ENCODE peak calls at places on chromosomes 5 and 9, in six cellular contexts. U is H9, E is IMR-90, Z is neuronal stem cell, I is mesenchymal stem cell, R is H1. T is an unnamed sample.

GRCh38 chr9:7597716-7598115 is 201.9 kb downstream of the DMAC1 start:
- DNase-seq in U (no peak), E (no peak), Z (no peak), I (no peak), R (no peak), T (no peak)

GRCh38 chr9:124390812-124391658 is 24.2 kb downstream of the PSMB7 start:
- DNase-seq in U (no peak), E (peak), Z (no peak), I (peak), R (no peak), T (no peak)

GRCh38 chr5:107743357-107744000 is 72.7 kb upstream of the EFNA5 start:
- DNase-seq in U (no peak), E (peak), Z (no peak), I (peak), R (no peak), T (peak)

GRCh38 chr5:172659909-172660628 is 19.0 kb downstream of the NEURL1B start:
- DNase-seq in U (peak), E (peak), Z (peak), I (peak), R (no peak), T (no peak)

GRCh38 chr9:22154064-22154463 is 145.0 kb upstream of the CDKN2B start:
- DNase-seq in U (no peak), E (no peak), Z (no peak), I (no peak), R (no peak), T (no peak)

GRCh38 chr5:25754895-25755294 is 1110.1 kb upstream of the CDH10 start:
- DNase-seq in U (no peak), E (no peak), Z (peak), I (peak), R (no peak), T (no peak)

GRCh38 chr5:142109356-142110045 is 922 bp downstream of the NDFIP1 start:
- DNase-seq in U (no peak), E (peak), Z (peak), I (peak), R (no peak), T (no peak)

GRCh38 chr5:131064669-131065371 is 100.2 kb downstream of the HINT1 start:
- DNase-seq in U (no peak), E (no peak), Z (no peak), I (no peak), R (no peak), T (no peak)

GRCh38 chr5:54616031-54616430 is 98.5 kb downstream of the SNX18 start:
- DNase-seq in U (no peak), E (peak), Z (no peak), I (peak), R (no peak), T (peak)

GRCh38 chr9:19378647-19379046 is 1.4 kb downstream of the RPS6 start:
- DNase-seq in U (no peak), E (no peak), Z (no peak), I (no peak), R (no peak), T (no peak)

GRCh38 chr9:124386201-124386600 is 29.0 kb downstream of the PSMB7 start:
- DNase-seq in U (no peak), E (peak), Z (no peak), I (peak), R (no peak), T (no peak)

GRCh38 chr5:172540099-172540870 is 86.0 kb upstream of the SH3PXD2B start:
- DNase-seq in U (no peak), E (no peak), Z (no peak), I (no peak), R (peak), T (no peak)

GRCh38 chr9:125119643-125120286 is 23.6 kb downstream of the SCAI start:
- DNase-seq in U (no peak), E (peak), Z (no peak), I (peak), R (no peak), T (peak)

GRCh38 chr9:73655363-73655762 is 503.7 kb downstream of the ANXA1 start:
- DNase-seq in U (no peak), E (no peak), Z (no peak), I (no peak), R (no peak), T (no peak)

GRCh38 chr9:99336531-99336930 is 114.4 kb downstream of the SEC61B start:
- DNase-seq in U (no peak), E (no peak), Z (no peak), I (no peak), R (no peak), T (peak)

GRCh38 chr5:172603425-172603824 is 37.6 kb upstream of the NEURL1B start:
- DNase-seq in U (no peak), E (peak), Z (peak), I (peak), R (no peak), T (no peak)

GRCh38 chr9:92564982-92565381 is 29.2 kb upstream of the ECM2 start:
- DNase-seq in U (no peak), E (peak), Z (no peak), I (peak), R (no peak), T (no peak)

GRCh38 chr5:89628876-89629635 is 746.1 kb upstream of the MEF2C start:
- DNase-seq in U (no peak), E (no peak), Z (no peak), I (peak), R (no peak), T (no peak)

GRCh38 chr5:181173420-181174342 is 26.3 kb downstream of the OR2V2 start:
- DNase-seq in U (peak), E (peak), Z (no peak), I (peak), R (peak), T (no peak)

GRCh38 chr9:28770827-28771226 is 1197.5 kb upstream of the C9orf72 start:
- DNase-seq in U (no peak), E (no peak), Z (no peak), I (no peak), R (no peak), T (no peak)

GRCh38 chr9:114170792-114171461 is 15.6 kb downstream of the COL27A1 start:
- DNase-seq in U (no peak), E (no peak), Z (no peak), I (no peak), R (no peak), T (no peak)

GRCh38 chr5:43643327-43643726 is 40.3 kb downstream of the NNT start:
- DNase-seq in U (no peak), E (peak), Z (no peak), I (peak), R (no peak), T (no peak)

GRCh38 chr9:114156311-114156657 is 947 bp downstream of the COL27A1 start:
- DNase-seq in U (no peak), E (no peak), Z (no peak), I (no peak), R (no peak), T (no peak)

GRCh38 chr5:96302174-96302738 is 130.8 kb downstream of the PCSK1 start:
- DNase-seq in U (peak), E (no peak), Z (no peak), I (no peak), R (no peak), T (no peak)

GRCh38 chr5:177133845-177134652 is 476 bp downstream of the NSD1 start:
- DNase-seq in U (peak), E (peak), Z (peak), I (peak), R (peak), T (peak)

GRCh38 chr5:92652735-92653134 is 928.3 kb downstream of the NR2F1-AS1 start:
- DNase-seq in U (no peak), E (peak), Z (no peak), I (no peak), R (no peak), T (no peak)

GRCh38 chr9:98611319-98611718 is 97.4 kb downstream of the GABBR2 start:
- DNase-seq in U (no peak), E (no peak), Z (no peak), I (no peak), R (no peak), T (no peak)

GRCh38 chr9:122099271-122099869 is 6.3 kb upstream of the TTLL11 start:
- DNase-seq in U (peak), E (peak), Z (peak), I (peak), R (peak), T (peak)

GRCh38 chr5:160039810-160040470 is 31.0 kb downstream of the TTC1 start:
- DNase-seq in U (no peak), E (peak), Z (no peak), I (peak), R (no peak), T (peak)

GRCh38 chr5:2250365-2250950 is 367.7 kb upstream of the IRX4 start:
- DNase-seq in U (no peak), E (no peak), Z (no peak), I (no peak), R (no peak), T (no peak)

GRCh38 chr9:12604154-12604825 is 88.9 kb upstream of the TYRP1 start:
- DNase-seq in U (no peak), E (no peak), Z (no peak), I (peak), R (no peak), T (no peak)

GRCh38 chr9:15182755-15183154 is 124.3 kb downstream of the TTC39B start:
- DNase-seq in U (no peak), E (no peak), Z (no peak), I (peak), R (no peak), T (no peak)
- H4K91ac ChIP-seq in U (no peak), E (no peak), Z (no peak), I (no peak), R (no peak), T (no peak)

DNA sequence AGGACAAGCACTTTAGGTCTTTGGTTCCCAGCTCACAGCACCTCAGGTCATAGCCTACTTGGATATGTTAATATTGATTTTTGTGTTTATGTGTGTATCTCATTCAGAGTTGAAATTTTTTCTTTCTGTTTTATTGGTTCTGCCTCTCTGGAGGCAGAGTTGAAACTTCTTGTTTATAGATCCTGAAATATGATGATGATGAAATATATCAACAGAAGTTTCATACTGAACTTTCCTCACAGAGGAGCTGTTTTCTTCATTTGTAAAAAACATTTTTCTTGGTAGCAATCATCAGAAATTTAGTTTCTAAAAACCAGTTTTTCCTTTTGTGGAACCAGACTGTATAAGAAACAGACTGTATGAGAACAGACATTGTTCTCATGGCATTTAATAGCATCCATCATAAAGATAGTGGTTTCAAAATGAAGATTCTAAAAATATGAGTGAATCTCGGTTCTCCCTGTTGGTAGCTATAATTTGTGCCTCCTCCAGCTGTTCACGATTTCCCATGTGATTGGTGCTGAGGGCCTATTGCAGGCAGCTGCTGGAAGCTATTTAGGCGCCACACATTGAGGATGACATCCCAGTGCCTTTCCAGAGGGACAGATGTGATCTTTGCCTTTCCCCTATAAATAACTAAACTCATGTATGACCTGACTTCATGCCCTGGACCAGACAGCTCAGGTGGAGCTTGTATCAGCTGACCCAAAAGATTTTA is 39.5 kb upstream of the CFAP157 start:
- DNase-seq in U (no peak), E (peak), Z (no peak), I (no peak), R (no peak), T (no peak)
- H4K91ac ChIP-seq in U (no peak), E (no peak), Z (no peak), I (no peak), R (no peak), T (no peak)

DNA sequence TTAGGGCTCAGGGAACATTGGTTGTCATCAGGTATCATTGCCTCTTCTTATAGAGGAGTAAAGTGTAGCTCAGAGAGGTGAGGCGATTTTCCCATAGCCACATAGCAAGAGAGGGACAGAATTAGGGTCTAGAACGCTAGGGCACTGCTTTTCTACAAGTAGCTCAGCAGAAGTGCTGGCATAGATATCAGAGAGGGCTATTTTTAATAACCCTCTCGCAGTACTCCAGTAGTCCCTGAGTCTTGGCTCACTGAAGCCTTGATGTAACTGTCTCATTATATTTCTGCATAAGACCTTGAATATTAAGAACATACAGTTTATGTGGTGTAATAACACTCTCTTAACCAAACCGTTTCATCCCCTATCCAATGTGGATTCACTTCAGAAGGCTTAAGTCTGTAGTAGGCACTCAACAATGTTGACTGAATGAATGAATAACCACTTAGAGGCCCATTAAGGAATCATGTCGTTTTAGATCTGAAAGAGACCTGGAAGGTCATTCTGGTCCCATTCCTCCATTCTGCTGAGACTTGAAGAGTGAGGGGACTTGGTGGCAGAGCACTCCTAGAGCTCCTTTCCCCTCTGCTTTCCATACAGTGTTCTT is 4.7 kb upstream of the FRMPD1 start:
- DNase-seq in U (no peak), E (no peak), Z (no peak), I (no peak), R (no peak), T (no peak)
- H4K91ac ChIP-seq in U (no peak), E (no peak), Z (no peak), I (no peak), R (no peak), T (no peak)

DNA sequence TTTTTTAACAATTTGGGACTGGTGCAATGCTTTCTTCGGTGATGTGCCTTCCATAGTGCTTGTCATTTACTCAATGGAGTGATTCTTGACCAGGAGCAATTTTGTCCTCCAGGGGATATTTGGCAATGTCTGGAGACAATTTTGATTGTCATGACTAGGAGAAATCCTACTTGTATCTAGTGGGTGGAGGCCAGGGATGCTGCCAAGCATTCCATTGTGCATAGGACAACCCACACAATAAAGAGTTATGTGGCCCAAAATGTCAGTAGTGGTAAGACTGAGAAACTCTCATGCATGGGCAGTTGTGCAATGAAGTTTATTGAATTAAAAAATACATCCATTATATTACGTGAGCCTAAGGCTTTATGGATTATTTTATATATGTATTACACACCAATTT is 70.5 kb downstream of the FOCAD start:
- DNase-seq in U (no peak), E (peak), Z (no peak), I (no peak), R (no peak), T (no peak)
- H4K91ac ChIP-seq in U (no peak), E (no peak), Z (no peak), I (no peak), R (no peak), T (no peak)

GRCh38 chr5:119418782-119419101 is 33.6 kb upstream of the HSD17B4 start:
- DNase-seq in U (no peak), E (no peak), Z (no peak), I (no peak), R (no peak), T (no peak)
- H4K91ac ChIP-seq in U (no peak), E (no peak), Z (no peak), I (no peak), R (no peak), T (no peak)

GRCh38 chr5:148206620-148207019 is 3.8 kb downstream of the SPINK6 start:
- DNase-seq in U (no peak), E (no peak), Z (no peak), I (no peak), R (no peak), T (no peak)
- H4K91ac ChIP-seq in U (no peak), E (no peak), Z (no peak), I (no peak), R (no peak), T (no peak)

T was measured in trophoblast cell.